ENCODE peak calls at places on chromosomes 2 and 18, in eight cellular contexts. D, V, N, M, P, C, S and H are unnamed samples.

GRCh38 chr18:57275111-57275510 is 77.2 kb upstream of the ST8SIA3 start:
- DNase-seq in D (no peak), V (no peak), N (no peak), M (no peak), P (no peak), C (no peak), S (no peak), H (no peak)

GRCh38 chr18:32301976-32302743 is 112.3 kb downstream of the MEP1B start:
- DNase-seq in D (no peak), V (peak; percentile 79), N (no peak), M (no peak), P (no peak), C (no peak), S (no peak), H (peak; percentile 66)

GRCh38 chr2:26847663-26848335 is at the start of gene DPYSL5:
- DNase-seq in D (peak; percentile 94), V (no peak), N (peak; percentile 67), M (peak; percentile 92), P (no peak), C (peak; percentile 76), S (no peak), H (no peak)

GRCh38 chr2:72821983-72822382 is 3.9 kb downstream of the EXOC6B start:
- DNase-seq in D (no peak), V (no peak), N (no peak), M (no peak), P (no peak), C (no peak), S (no peak), H (no peak)

GRCh38 chr2:24435391-24436316 is 55.4 kb upstream of the NCOA1 start:
- DNase-seq in D (no peak), V (peak; percentile 85), N (peak; percentile 76), M (peak; percentile 93), P (peak; percentile 90), C (peak; percentile 38), S (no peak), H (peak; percentile 50)

GRCh38 chr2:129379411-129379810 is 600.1 kb upstream of the RAB6C start:
- DNase-seq in D (no peak), V (no peak), N (peak; percentile 22), M (no peak), P (no peak), C (no peak), S (no peak), H (no peak)

GRCh38 chr2:134250840-134251461 is 2.9 kb upstream of the MGAT5 start:
- DNase-seq in D (no peak), V (no peak), N (no peak), M (no peak), P (no peak), C (no peak), S (no peak), H (no peak)

GRCh38 chr2:85779641-85780315 is 26.0 kb downstream of the ATOH8 start:
- DNase-seq in D (no peak), V (no peak), N (no peak), M (no peak), P (no peak), C (no peak), S (peak; percentile 21), H (no peak)

GRCh38 chr2:157444643-157445040 is 753 bp upstream of the CYTIP start:
- DNase-seq in D (no peak), V (no peak), N (no peak), M (no peak), P (no peak), C (no peak), S (no peak), H (no peak)

GRCh38 chr2:16548036-16548435 is 117.6 kb downstream of the CYRIA start:
- DNase-seq in D (no peak), V (no peak), N (no peak), M (no peak), P (no peak), C (no peak), S (no peak), H (no peak)

GRCh38 chr18:22831441-22831904 is 101.7 kb upstream of the RBBP8 start:
- DNase-seq in D (no peak), V (peak; percentile 71), N (no peak), M (no peak), P (no peak), C (peak; percentile 7), S (no peak), H (peak; percentile 62)

GRCh38 chr2:220811952-220812570 is 760.0 kb downstream of the EPHA4 start:
- DNase-seq in D (no peak), V (no peak), N (no peak), M (no peak), P (no peak), C (no peak), S (no peak), H (no peak)

GRCh38 chr2:46967990-46968647 is 52.5 kb upstream of the MCFD2 start:
- DNase-seq in D (peak; percentile 45), V (peak; percentile 97), N (peak; percentile 83), M (peak; percentile 57), P (peak; percentile 90), C (no peak), S (peak; percentile 70), H (peak; percentile 94)

GRCh38 chr2:2568411-2568810 is 237.3 kb upstream of the MYT1L start:
- DNase-seq in D (no peak), V (no peak), N (no peak), M (no peak), P (no peak), C (no peak), S (no peak), H (no peak)

GRCh38 chr2:236848467-236848866 is 237.2 kb upstream of the COPS8 start:
- DNase-seq in D (no peak), V (no peak), N (no peak), M (no peak), P (no peak), C (no peak), S (no peak), H (no peak)

GRCh38 chr2:91477731-91478672 is 2786.5 kb downstream of the RPIA start:
- DNase-seq in D (peak; percentile 33), V (peak; percentile 8), N (no peak), M (peak; percentile 44), P (peak; percentile 64), C (no peak), S (peak; percentile 50), H (no peak)

GRCh38 chr2:202762546-202762945 is 109.0 kb downstream of the ICA1L start:
- DNase-seq in D (no peak), V (no peak), N (no peak), M (no peak), P (no peak), C (no peak), S (no peak), H (peak; percentile 28)

GRCh38 chr2:142718731-142719130 is 158.7 kb upstream of the KYNU start:
- DNase-seq in D (no peak), V (no peak), N (no peak), M (no peak), P (no peak), C (no peak), S (no peak), H (no peak)

GRCh38 chr2:84924173-84925106 is 19.0 kb downstream of the TMSB10 start:
- DNase-seq in D (no peak), V (peak; percentile 71), N (no peak), M (peak; percentile 94), P (peak; percentile 36), C (no peak), S (peak; percentile 56), H (peak; percentile 44)

GRCh38 chr2:142876423-142876822 is 1.0 kb upstream of the KYNU start:
- DNase-seq in D (no peak), V (peak; percentile 12), N (no peak), M (no peak), P (no peak), C (no peak), S (no peak), H (no peak)

GRCh38 chr2:169933124-169933711 is 106.0 kb downstream of the UBR3 start:
- DNase-seq in D (peak; percentile 26), V (peak; percentile 62), N (peak; percentile 61), M (peak; percentile 67), P (no peak), C (peak; percentile 83), S (no peak), H (peak; percentile 48)

GRCh38 chr2:222577341-222577740 is 78.6 kb downstream of the FARSB start:
- DNase-seq in D (no peak), V (no peak), N (no peak), M (no peak), P (no peak), C (no peak), S (no peak), H (no peak)